ENCODE peak calls at places on chromosomes 1 and 21, in six cellular contexts. E, D, I, B, Q and Y are unnamed samples.

GRCh38 chr21:38831526-38832467 is 26.1 kb downstream of the ETS2 start:
- DNase-seq in E (peak), B (peak), D (peak), I (no peak), Q (peak), Y (peak)

GRCh38 chr1:116477428-116477827 is 93.4 kb downstream of the CD58 start:
- DNase-seq in E (no peak), B (no peak), D (no peak), Q (no peak), I (no peak), Y (no peak)

GRCh38 chr1:166527752-166528151 is 311.5 kb upstream of the POGK start:
- DNase-seq in D (no peak), I (no peak), E (no peak), Q (no peak), B (no peak), Y (no peak)

GRCh38 chr1:159900086-159900680 is at the start of gene CFAP45:
- DNase-seq in D (peak), B (no peak), Q (peak), E (peak), I (peak), Y (peak)

GRCh38 chr1:4977701-4978100 is 323.3 kb downstream of the AJAP1 start:
- DNase-seq in E (no peak), I (no peak), Q (no peak), B (no peak), D (no peak), Y (no peak)

GRCh38 chr1:95138223-95138622 is 21.1 kb downstream of the TLCD4 start:
- DNase-seq in Q (no peak), D (no peak), E (no peak), B (no peak), I (no peak), Y (no peak)

GRCh38 chr1:180502361-180503273 is at the start of gene ACBD6:
- DNase-seq in D (peak), B (no peak), I (peak), Q (peak), E (peak), Y (peak)

GRCh38 chr1:52970149-52970548 is 43.1 kb downstream of the SCP2 start:
- DNase-seq in I (no peak), E (no peak), Q (peak), D (peak), B (no peak), Y (no peak)

GRCh38 chr1:72140222-72140621 is 142.1 kb downstream of the NEGR1 start:
- DNase-seq in Q (peak), B (no peak), E (no peak), I (no peak), D (peak), Y (no peak)

GRCh38 chr1:76607712-76608111 is 259.6 kb upstream of the ST6GALNAC5 start:
- DNase-seq in B (no peak), I (no peak), D (no peak), E (no peak), Q (no peak), Y (no peak)

GRCh38 chr1:45009956-45010854 is 919 bp downstream of the HECTD3 start:
- DNase-seq in E (no peak), B (no peak), D (no peak), I (no peak), Q (no peak), Y (no peak)

GRCh38 chr1:170134126-170134525 is 11.6 kb upstream of the NTMT2 start:
- DNase-seq in E (no peak), D (no peak), I (no peak), B (no peak), Q (peak), Y (no peak)

GRCh38 chr1:15639262-15639661 is 22.0 kb downstream of the DDI2 start:
- DNase-seq in I (no peak), B (no peak), E (no peak), D (no peak), Q (no peak), Y (no peak)

GRCh38 chr1:162566870-162567269 is 5.3 kb downstream of the UAP1 start:
- DNase-seq in B (no peak), E (no peak), Q (no peak), I (no peak), D (no peak), Y (no peak)

GRCh38 chr1:61287014-61287413 is 204.7 kb downstream of the NFIA start:
- DNase-seq in B (no peak), D (peak), E (no peak), I (no peak), Q (peak), Y (no peak)

GRCh38 chr1:24390924-24391782 is 22.4 kb downstream of the STPG1 start:
- DNase-seq in E (peak), Q (peak), I (peak), D (peak), B (peak), Y (peak)

GRCh38 chr21:35163381-35163780 is 114.3 kb upstream of the RUNX1 start:
- DNase-seq in E (no peak), I (no peak), Q (peak), B (no peak), D (no peak), Y (no peak)

GRCh38 chr1:184409011-184409410 is 22.2 kb downstream of the C1orf21 start:
- DNase-seq in Q (peak), I (no peak), E (no peak), B (no peak), D (no peak), Y (no peak)

GRCh38 chr1:212482352-212483153 is 49.8 kb downstream of the NENF start:
- DNase-seq in D (no peak), B (peak), I (no peak), Q (peak), E (peak), Y (no peak)

GRCh38 chr1:202677433-202677832 is 32.8 kb downstream of the SYT2 start:
- DNase-seq in Q (no peak), B (no peak), E (no peak), I (no peak), D (no peak), Y (no peak)

GRCh38 chr1:43225168-43225567 is 44.6 kb upstream of the TMEM125 start:
- DNase-seq in Q (peak), E (no peak), B (no peak), I (no peak), D (peak), Y (no peak)

GRCh38 chr1:202245391-202245790 is 51.8 kb downstream of the LGR6 start:
- DNase-seq in D (no peak), Q (no peak), E (no peak), B (no peak), I (no peak), Y (no peak)

GRCh38 chr21:42105476-42105875 is 34.4 kb downstream of the UMODL1 start:
- DNase-seq in Q (no peak), I (no peak), E (no peak), B (no peak), D (no peak), Y (no peak)

GRCh38 chr21:25897383-25897782 is 162.6 kb downstream of the GABPA start:
- DNase-seq in Q (no peak), B (no peak), I (no peak), D (no peak), E (no peak), Y (no peak)

GRCh38 chr1:88088481-88088880 is 595.6 kb upstream of the PKN2 start:
- DNase-seq in D (no peak), Q (no peak), E (no peak), I (no peak), B (no peak), Y (no peak)

GRCh38 chr1:217617120-217617519 is 13.8 kb downstream of the GPATCH2 start:
- DNase-seq in B (no peak), I (no peak), D (no peak), E (no peak), Q (no peak), Y (no peak)

GRCh38 chr1:234078143-234078542 is 173.7 kb downstream of the SLC35F3 start:
- DNase-seq in I (no peak), B (no peak), E (no peak), Q (no peak), D (no peak), Y (no peak)

GRCh38 chr21:45303111-45303615 is 15.5 kb upstream of the POFUT2 start:
- DNase-seq in D (no peak), Q (no peak), I (peak), E (peak), B (no peak), Y (no peak)

GRCh38 chr1:160032165-160032827 is 506 bp upstream of the PIGM start:
- DNase-seq in E (no peak), Q (no peak), D (no peak), B (no peak), I (no peak), Y (no peak)

GRCh38 chr1:192707978-192708547 is 72.1 kb downstream of the RGS13 start:
- DNase-seq in D (no peak), Q (no peak), B (no peak), I (no peak), E (no peak), Y (no peak)

GRCh38 chr1:2238361-2239055 is 10.4 kb downstream of the SKI start:
- DNase-seq in Q (no peak), B (no peak), E (no peak), D (no peak), I (no peak), Y (no peak)

GRCh38 chr21:15631342-15631741 is 98.4 kb upstream of the USP25 start:
- DNase-seq in B (no peak), I (no peak), E (no peak), Q (peak), D (peak), Y (no peak)

GRCh38 chr1:36913523-36914060 is 120.7 kb downstream of the GRIK3 start:
- DNase-seq in D (no peak), Q (no peak), I (no peak), E (peak), B (no peak), Y (no peak)

GRCh38 chr1:63454269-63454668 is 68.8 kb downstream of the ITGB3BP start:
- DNase-seq in E (no peak), I (no peak), D (peak), B (no peak), Q (peak), Y (no peak)

GRCh38 chr1:229381234-229381633 is 38.4 kb upstream of the CCSAP start:
- DNase-seq in E (peak), Q (no peak), I (no peak), D (no peak), B (no peak), Y (no peak)
- TF ChIP-seq CTCF in E (no peak), Q (no peak), I (no peak), D (no peak), B (peak), Y (no peak)

GRCh38 chr1:50968884-50969610 is 998 bp upstream of the CDKN2C start:
- DNase-seq in E (peak), I (peak), D (peak), B (no peak), Q (peak), Y (peak)

GRCh38 chr1:50970927-50971582 is 1.0 kb downstream of the CDKN2C start:
- DNase-seq in I (no peak), Q (peak), B (no peak), E (no peak), D (no peak), Y (no peak)

GRCh38 chr1:50970508-50970885 is 452 bp downstream of the CDKN2C start:
- DNase-seq in I (no peak), Q (peak), D (no peak), E (no peak), B (no peak), Y (no peak)

GRCh38 chr1:50968021-50968883 is 1.8 kb upstream of the CDKN2C start:
- DNase-seq in Q (peak), E (peak), D (peak), I (peak), B (no peak), Y (peak)

DNA sequence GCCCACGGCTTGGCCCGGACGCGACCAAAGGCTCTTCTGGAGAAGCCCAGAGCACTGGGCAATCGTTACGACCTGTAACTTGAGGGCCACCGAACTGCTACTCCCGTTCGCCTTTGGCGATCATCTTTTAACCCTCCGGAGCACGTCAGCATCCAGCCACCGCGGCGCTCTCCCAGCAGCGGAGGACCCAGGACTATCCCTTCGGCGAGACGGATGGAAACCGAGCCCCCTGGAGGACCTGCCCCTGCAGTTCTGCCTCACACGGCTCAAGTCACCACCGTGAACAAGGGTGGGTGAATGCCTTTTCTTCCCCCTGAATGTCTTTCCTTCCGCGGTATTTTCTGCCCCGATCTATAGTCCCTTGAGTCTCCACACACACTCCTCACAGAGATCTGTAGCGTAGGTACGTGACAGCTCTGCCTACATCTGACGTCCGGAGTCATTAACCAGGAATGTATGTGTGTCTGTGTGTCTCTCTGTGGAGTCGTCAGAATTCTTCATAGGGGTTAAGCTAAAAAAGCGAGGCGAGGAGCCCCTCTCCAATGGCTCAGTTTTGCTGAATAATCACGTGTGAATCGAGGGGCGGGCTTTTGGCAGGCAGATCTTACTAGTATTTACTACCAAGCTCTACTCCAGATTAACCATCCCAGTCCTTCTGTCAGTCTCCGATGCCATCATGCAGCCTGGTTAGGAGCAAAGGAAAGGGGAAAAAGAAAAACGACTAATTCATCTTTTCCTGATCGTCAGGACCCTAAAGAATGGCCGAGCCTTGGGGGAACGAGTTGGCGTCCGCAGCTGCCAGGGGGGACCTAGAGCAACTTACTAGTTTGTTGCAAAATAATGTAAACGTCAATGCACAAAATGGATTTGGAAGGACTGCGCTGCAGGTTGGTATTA is at the start of gene CDKN2C:
- DNase-seq in B (no peak), I (peak), Q (peak), D (peak), E (peak), Y (peak)
- TF ChIP-seq CTCF in B (no peak), I (no peak), Q (no peak), D (peak), E (no peak), Y (peak)

GRCh38 chr1:17027403-17027802 is 15.7 kb upstream of the ATP13A2 start:
- DNase-seq in I (no peak), Q (peak), B (no peak), D (no peak), E (no peak), Y (no peak)

GRCh38 chr1:17028662-17029188 is 17.0 kb upstream of the ATP13A2 start:
- DNase-seq in B (no peak), I (no peak), E (no peak), D (no peak), Q (no peak), Y (no peak)

GRCh38 chr1:17030186-17030585 is 18.5 kb upstream of the ATP13A2 start:
- DNase-seq in I (no peak), E (no peak), D (no peak), B (no peak), Q (no peak), Y (no peak)

GRCh38 chr1:17024721-17025120 is 13.0 kb upstream of the ATP13A2 start:
- DNase-seq in D (no peak), Q (no peak), E (no peak), I (no peak), B (no peak), Y (no peak)

GRCh38 chr1:17027900-17028299 is 16.2 kb upstream of the ATP13A2 start:
- DNase-seq in I (no peak), D (no peak), E (no peak), B (no peak), Q (no peak), Y (no peak)
- TF ChIP-seq CTCF in I (no peak), D (no peak), E (no peak), B (no peak), Q (no peak), Y (no peak)

DNA sequence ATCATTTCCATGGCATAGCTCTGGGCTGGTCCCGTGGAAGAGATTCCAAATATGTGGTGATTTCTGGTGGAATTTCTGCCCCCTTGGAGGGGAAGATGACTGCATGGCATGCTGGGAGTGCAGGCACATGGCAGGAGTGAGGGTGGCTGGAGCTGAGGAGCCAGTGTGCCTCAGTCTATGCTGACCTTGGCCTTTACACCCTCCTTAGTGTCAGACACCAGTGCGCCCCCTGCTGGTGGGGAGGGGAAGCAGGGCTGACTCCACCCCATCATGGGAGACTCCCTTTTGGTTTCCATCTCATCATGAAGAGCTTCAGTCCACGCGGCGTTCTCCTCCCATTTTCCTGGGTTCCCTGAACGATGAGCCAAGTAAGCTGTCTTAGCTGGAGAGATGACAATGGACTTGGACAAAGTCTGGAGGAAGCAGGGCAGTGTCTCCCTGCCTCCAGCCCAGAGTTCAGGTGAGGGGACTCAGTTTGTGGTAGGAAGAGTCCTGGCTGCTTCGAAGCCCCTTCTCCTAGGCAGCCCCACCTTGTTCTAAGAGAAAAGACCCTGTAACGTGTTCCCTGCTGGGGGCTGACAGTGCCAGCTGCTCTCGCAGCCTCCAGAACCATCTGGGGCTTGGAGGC is 10.3 kb downstream of the ALX3 start:
- DNase-seq in I (peak), Q (peak), B (no peak), E (no peak), D (peak), Y (peak)
- TF ChIP-seq CTCF in I (peak), Q (peak), B (peak), E (peak), D (peak), Y (peak)

DNA sequence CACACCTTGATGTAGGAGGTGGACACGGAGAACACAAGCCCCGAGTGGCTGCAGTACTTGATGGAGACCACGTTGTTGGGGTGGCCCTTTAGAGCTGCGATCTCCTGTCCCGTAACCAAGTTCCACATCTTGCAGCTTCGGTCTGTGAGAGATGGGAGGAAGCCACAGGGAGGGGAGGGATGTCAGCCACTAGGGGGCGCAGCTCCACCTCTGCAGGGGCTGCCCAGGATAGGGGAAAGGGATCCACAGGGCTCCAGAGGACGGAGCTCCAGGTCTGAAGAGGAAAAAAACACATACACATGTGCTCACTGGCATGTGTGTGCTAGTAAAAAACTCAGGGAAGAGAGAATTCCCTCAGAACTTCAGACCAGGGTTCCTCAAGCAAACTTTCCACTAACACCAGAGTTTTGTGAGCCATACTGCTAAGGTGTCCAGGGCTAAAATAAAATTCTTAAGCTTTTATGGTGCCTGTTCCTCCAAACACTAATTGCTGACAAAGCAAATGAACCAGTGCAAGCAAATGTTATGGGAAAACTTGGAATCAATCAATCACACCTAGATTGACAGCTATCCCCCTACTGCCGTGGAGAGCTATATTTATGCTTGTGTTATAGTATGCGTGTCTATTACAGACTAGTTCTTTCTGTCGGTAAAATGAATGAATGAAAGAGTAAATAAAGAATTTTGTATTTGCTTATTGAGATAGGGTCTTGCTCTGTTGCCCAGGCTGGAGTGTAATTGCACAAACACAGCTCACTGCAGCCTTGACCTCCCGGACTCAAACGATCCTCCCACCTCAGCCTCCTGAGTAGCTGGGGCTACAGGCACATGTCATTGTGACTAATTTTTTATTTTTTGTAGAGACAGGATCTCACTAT is 43.7 kb downstream of the KIF21B start:
- DNase-seq in B (no peak), D (peak), I (no peak), E (no peak), Q (peak), Y (peak)
- TF ChIP-seq CTCF in B (peak), D (peak), I (peak), E (peak), Q (peak), Y (peak)

DNA sequence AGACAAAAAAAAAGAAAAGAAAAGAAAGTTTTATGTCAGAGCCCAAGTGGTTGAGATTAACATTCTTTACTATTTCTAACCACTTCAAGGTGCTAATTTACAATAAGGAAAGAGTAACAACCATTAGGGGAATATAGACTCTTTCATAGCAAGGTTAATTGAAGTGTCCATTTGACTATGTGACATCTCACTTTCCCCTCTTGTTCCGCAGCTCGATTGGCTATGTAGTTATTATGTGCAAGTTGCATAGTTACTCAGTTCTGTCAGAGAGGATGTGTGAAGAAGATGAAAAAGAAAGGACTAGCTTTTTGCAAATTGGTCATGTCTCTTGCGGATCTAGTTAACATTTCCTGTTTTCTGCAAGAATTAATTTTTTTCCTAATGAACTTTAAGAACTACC is 273.7 kb downstream of the RGS7 start:
- DNase-seq in B (no peak), Q (no peak), I (no peak), D (no peak), E (no peak), Y (no peak)
- TF ChIP-seq CTCF in B (no peak), Q (no peak), I (no peak), D (no peak), E (no peak), Y (no peak)

GRCh38 chr1:216114180-216114579 is 309.1 kb downstream of the USH2A start:
- DNase-seq in B (no peak), D (no peak), E (no peak), Q (no peak), I (no peak), Y (no peak)

GRCh38 chr1:216111842-216112241 is 311.4 kb downstream of the USH2A start:
- DNase-seq in D (peak), Q (peak), I (no peak), E (no peak), B (no peak), Y (no peak)
- TF ChIP-seq CTCF in D (peak), Q (peak), I (no peak), E (no peak), B (peak), Y (no peak)